ENCODE peak calls at places on chromosomes 4 and X, in seven cellular contexts. L is heart left ventricle, H is hepatocyte, C is left ventricle myocardium inferior, Q is AG04450, S is lung, M is mammary epithelial cell. Y is an unnamed sample.

GRCh38 chrX:40871385-40872082 is 136.2 kb upstream of the MED14 start:
- DNase-seq in L (no peak), H (no peak), C (no peak), Q (no peak), S (no peak), M (peak), Y (no peak)

GRCh38 chr4:91325495-91325894 is 978.3 kb upstream of the GRID2 start:
- DNase-seq in L (no peak), H (peak), C (no peak), Q (no peak), S (no peak), M (peak), Y (peak)

GRCh38 chr4:164579270-164579942 is 174.5 kb upstream of the SMIM31 start:
- DNase-seq in L (no peak), H (no peak), C (no peak), Q (no peak), S (no peak), M (no peak), Y (no peak)

GRCh38 chr4:86280246-86280645 is 79.6 kb downstream of the MAPK10 start:
- DNase-seq in L (no peak), H (no peak), C (no peak), Q (no peak), S (no peak), M (no peak), Y (no peak)

GRCh38 chrX:10166731-10167149 is 10.0 kb downstream of the CLCN4 start:
- DNase-seq in L (no peak), H (no peak), C (peak), Q (no peak), S (no peak), M (peak), Y (no peak)

GRCh38 chrX:115589419-115589818 is 28.4 kb downstream of the PLS3 start:
- DNase-seq in L (no peak), H (peak), C (no peak), Q (no peak), S (no peak), M (peak), Y (no peak)

GRCh38 chr4:8296491-8296890 is 26.9 kb downstream of the HTRA3 start:
- DNase-seq in L (no peak), H (no peak), C (no peak), Q (no peak), S (no peak), M (no peak), Y (no peak)

GRCh38 chrX:66042307-66043077 is 2.6 kb upstream of the VSIG4 start:
- DNase-seq in L (no peak), H (no peak), C (no peak), Q (no peak), S (no peak), M (no peak), Y (no peak)

GRCh38 chr4:88457307-88458090 is 580 bp downstream of the HERC5 start:
- DNase-seq in L (peak), H (peak), C (peak), Q (no peak), S (peak), M (peak), Y (peak)

GRCh38 chr4:182404371-182404770 is 161.2 kb downstream of the TENM3 start:
- DNase-seq in L (no peak), H (no peak), C (no peak), Q (no peak), S (no peak), M (no peak), Y (no peak)

GRCh38 chrX:475926-476723 is 89.4 kb upstream of the PPP2R3B start:
- DNase-seq in L (no peak), H (no peak), C (no peak), Q (no peak), S (no peak), M (no peak), Y (no peak)

GRCh38 chr4:40182041-40182440 is 14.8 kb upstream of the RHOH start:
- DNase-seq in L (no peak), H (no peak), C (no peak), Q (no peak), S (no peak), M (no peak), Y (no peak)

GRCh38 chr4:26420903-26421302 is 69.4 kb downstream of the CCKAR start:
- DNase-seq in L (no peak), H (no peak), C (no peak), Q (no peak), S (no peak), M (no peak), Y (no peak)

GRCh38 chrX:39730671-39731389 is 366.9 kb downstream of the BCOR start:
- DNase-seq in L (peak), H (peak), C (peak), Q (peak), S (peak), M (peak), Y (peak)

GRCh38 chr4:112075129-112075753 is 70.0 kb upstream of the FAM241A start:
- DNase-seq in L (no peak), H (peak), C (no peak), Q (no peak), S (peak), M (peak), Y (peak)

GRCh38 chr4:33184684-33185083 is 2464.5 kb downstream of the PCDH7 start:
- DNase-seq in L (no peak), H (no peak), C (no peak), Q (no peak), S (no peak), M (no peak), Y (no peak)

GRCh38 chr4:159171287-159171686 is 68.4 kb downstream of the RAPGEF2 start:
- DNase-seq in L (no peak), H (no peak), C (no peak), Q (no peak), S (no peak), M (peak), Y (no peak)

GRCh38 chrX:53441531-53442321 is 7.6 kb upstream of the HSD17B10 start:
- DNase-seq in L (peak), H (peak), C (peak), Q (no peak), S (peak), M (peak), Y (peak)

GRCh38 chr4:176708771-176709311 is 83.9 kb downstream of the VEGFC start:
- DNase-seq in L (no peak), H (no peak), C (no peak), Q (no peak), S (no peak), M (no peak), Y (no peak)

GRCh38 chrX:65985922-65986588 is 53.8 kb downstream of the VSIG4 start:
- DNase-seq in L (no peak), H (peak), C (no peak), Q (peak), S (peak), M (peak), Y (peak)

GRCh38 chrX:34580069-34580468 is 77.0 kb downstream of the TMEM47 start:
- DNase-seq in L (no peak), H (no peak), C (no peak), Q (no peak), S (no peak), M (no peak), Y (no peak)

GRCh38 chrX:134761788-134762187 is 103.5 kb upstream of the PLAC1 start:
- DNase-seq in L (no peak), H (peak), C (no peak), Q (no peak), S (no peak), M (no peak), Y (no peak)

GRCh38 chr4:48071171-48071570 is 54.6 kb downstream of the NIPAL1 start:
- DNase-seq in L (no peak), H (peak), C (no peak), Q (no peak), S (no peak), M (peak), Y (no peak)

GRCh38 chr4:170804930-170805329 is 715.2 kb upstream of the AADAT start:
- DNase-seq in L (no peak), H (no peak), C (no peak), Q (no peak), S (no peak), M (no peak), Y (no peak)

GRCh38 chrX:117996408-117996807 is 120.2 kb downstream of the KLHL13 start:
- DNase-seq in L (no peak), H (no peak), C (no peak), Q (no peak), S (no peak), M (peak), Y (peak)

GRCh38 chrX:117998171-117998570 is 118.4 kb downstream of the KLHL13 start:
- DNase-seq in L (no peak), H (no peak), C (no peak), Q (no peak), S (no peak), M (no peak), Y (no peak)

GRCh38 chrX:118000518-118000917 is 116.1 kb downstream of the KLHL13 start:
- DNase-seq in L (no peak), H (no peak), C (no peak), Q (no peak), S (no peak), M (no peak), Y (no peak)

GRCh38 chrX:117995378-117995777 is 121.2 kb downstream of the KLHL13 start:
- DNase-seq in L (no peak), H (no peak), C (no peak), Q (no peak), S (no peak), M (no peak), Y (no peak)

GRCh38 chrX:117996918-117997480 is 119.6 kb downstream of the KLHL13 start:
- DNase-seq in L (no peak), H (no peak), C (no peak), Q (no peak), S (no peak), M (peak), Y (peak)
- TF ChIP-seq CTCF in L (peak), H (peak), C (peak), Q (peak), S (no peak), M (peak), Y (peak)

DNA sequence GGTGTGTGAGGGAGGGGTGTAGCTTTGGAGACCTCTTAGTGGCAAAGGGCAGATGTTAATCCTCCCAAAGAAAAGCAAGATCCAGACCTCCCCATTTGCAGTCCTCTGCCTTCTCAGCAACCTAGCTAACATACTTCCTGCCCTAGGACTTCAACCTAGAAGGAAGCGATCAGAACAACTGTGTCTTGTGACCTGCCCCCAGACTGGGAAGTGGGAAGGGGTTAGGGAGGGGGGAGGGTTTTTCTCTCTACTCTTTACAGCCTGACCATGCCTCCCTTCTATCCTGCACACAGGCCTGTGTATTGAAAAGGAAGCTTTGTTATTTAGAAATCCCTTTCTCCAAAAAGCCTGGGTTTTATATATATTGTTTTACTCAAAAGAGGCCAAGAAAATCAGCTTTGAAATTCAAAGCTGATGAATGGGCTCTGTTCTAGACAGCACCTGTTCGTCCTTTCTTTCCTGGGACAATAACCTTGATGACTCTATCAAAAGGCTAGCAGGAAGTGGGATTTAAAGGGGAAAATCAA is 35.2 kb upstream of the SMS start:
- DNase-seq in L (no peak), H (no peak), C (no peak), Q (no peak), S (no peak), M (no peak), Y (no peak)
- H3K27ac ChIP-seq in L (no peak), H (no peak), C (no peak), Q (no peak), S (no peak), M (no peak), Y (no peak)

GRCh38 chr4:152537881-152538280 is 2.0 kb upstream of the FBXW7 start:
- DNase-seq in L (no peak), H (no peak), C (no peak), Q (no peak), S (no peak), M (no peak), Y (no peak)

GRCh38 chr4:152540941-152541340 is 5.0 kb upstream of the FBXW7 start:
- DNase-seq in L (no peak), H (no peak), C (no peak), Q (no peak), S (no peak), M (no peak), Y (no peak)

GRCh38 chr4:152536545-152537182 is 772 bp upstream of the FBXW7 start:
- DNase-seq in L (no peak), H (peak), C (no peak), Q (no peak), S (peak), M (peak), Y (peak)

GRCh38 chr4:152539556-152540292 is 3.8 kb upstream of the FBXW7 start:
- DNase-seq in L (no peak), H (no peak), C (no peak), Q (no peak), S (no peak), M (no peak), Y (no peak)

DNA sequence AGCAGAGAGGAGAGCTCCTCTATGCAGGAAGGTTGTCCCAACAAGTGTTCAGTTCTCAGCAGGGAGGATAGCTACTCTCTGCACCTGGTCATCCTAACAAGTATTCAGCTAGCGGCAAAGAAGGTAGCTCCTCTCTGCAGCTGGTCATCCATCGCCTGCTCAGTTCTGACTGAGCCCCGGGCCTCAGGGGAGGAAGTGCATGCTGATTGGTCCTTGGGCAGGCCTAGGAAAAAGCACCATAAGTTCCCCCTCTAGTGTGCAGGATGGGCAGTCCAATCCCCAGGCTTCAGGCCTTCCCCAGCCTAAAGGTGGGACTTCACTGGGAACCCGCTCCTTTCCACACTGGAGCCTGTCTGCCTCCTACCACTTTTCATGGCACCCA is 4.4 kb upstream of the FBXW7 start:
- DNase-seq in L (no peak), H (peak), C (no peak), Q (no peak), S (no peak), M (no peak), Y (no peak)
- TF ChIP-seq CTCF in L (no peak), H (no peak), C (no peak), Q (no peak), S (no peak), M (no peak), Y (no peak)

DNA sequence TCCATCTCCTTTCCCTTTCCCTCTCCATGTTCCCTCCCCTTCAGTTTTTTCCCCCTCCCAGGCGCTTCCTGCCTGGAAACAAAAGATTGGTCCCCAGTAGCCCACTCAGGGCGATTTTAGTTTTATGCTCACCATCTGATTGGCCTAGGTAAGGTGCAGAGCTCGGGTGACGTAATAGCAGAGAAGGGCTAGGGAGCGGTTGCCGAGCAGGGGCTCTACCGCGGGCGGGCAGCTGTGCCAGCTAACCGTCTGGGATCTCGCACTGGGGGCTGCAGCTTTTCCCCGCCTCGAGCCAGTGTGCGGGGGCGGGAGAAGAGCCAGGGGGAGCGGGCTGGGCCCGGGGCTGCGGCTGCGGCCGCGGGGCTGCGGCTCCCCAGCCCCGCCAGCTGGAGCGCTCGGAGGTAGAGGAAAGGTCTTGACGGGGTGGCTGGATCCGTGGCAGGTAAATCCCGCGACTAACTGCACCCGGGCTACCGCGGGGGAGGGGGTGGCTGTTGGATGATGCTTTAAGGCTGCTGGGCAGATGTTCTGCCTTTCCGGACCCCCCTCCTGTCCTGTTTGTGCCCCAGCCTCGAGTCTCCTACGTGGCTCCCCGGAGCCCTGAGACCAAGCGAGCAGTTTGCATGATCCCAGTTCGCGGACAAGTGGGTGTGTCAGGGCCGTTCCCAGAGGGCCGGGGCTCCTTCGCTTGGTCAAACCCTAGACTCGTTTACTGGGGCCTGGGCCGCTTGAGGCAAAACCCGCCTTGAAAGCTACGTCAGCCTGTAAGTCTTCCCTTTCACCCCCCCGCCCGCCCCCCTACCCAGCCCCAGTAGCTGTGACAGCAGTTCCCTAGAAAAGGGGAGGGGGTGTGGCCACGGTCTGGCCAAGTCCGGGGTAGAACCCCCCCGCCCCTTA is at the start of gene PAK3:
- DNase-seq in L (peak), H (peak), C (no peak), Q (peak), S (no peak), M (peak), Y (peak)
- H3K27ac ChIP-seq in L (peak), H (no peak), C (no peak), Q (no peak), S (no peak), M (peak), Y (peak)

DNA sequence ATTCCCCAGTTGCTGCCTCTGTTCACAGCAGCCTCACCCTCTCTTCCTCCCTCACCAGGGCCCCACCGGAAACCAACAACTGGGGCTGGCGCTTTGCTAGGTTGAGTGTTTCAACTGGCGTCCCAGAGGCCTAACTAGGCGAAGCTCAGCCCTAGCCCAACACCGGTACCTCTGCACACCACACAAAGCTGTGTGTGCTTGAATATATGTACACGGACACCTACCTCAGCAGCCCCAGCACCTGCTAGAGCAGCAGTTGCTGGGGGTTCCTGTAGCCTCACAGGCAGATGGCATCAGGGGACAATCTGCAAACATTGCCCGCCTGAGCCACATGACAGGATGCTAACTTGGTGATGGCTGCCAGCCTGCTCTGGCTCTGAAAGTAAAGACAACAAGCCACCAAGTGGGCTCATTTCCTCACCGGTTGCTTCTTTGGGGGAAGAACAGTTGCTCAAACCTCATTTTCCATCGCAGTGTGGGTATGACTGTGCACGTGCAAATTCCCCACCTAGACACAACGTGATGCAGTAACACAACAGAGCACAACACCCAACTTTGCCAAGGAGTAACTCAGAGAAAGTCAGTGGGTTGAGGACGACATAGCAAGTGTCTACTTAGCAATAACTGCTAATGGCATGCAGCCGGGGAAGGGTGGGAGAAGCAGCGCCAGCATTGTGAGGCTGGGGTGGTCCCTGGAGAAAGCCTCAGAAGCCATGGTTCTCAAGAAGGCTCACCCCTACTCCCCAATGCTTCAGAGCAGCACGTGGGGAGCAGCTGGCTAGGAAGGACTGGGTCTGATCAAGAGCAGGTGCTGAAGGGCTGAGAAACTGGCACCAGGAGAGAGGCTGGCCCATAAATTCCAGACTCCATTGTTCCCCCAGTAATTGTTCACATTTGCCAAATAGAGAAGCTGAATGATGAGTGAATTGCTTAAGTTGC is 139.5 kb downstream of the SH3KBP1 start:
- DNase-seq in L (peak), H (no peak), C (peak), Q (no peak), S (no peak), M (no peak), Y (no peak)
- TF ChIP-seq CTCF in L (no peak), H (no peak), C (no peak), Q (no peak), S (no peak), M (no peak), Y (no peak)

DNA sequence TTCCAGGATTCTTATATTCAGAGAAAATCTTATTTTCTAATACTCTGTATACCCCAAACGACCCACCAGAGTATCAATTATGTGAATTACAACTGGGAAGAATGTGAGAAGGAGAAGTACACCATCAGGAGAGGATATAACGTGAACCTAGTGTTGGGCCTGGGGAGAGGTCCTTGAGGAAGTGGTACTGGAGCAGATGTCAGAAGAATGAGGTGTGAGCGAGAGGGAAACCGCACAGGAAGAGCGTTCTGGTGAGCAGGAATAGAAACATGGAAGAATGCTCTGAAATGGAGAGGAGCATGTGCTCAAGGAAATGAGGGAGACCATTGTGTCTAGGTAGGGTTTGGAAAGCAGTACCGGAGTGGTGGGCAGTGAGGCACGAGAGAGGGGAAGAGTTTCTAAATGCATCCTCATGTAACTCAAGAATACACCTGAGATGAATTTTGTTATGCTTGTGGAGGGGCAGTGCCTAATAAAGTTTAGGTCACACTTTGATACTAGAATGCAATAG is 151.6 kb downstream of the GRID2 start:
- DNase-seq in L (no peak), H (no peak), C (no peak), Q (no peak), S (no peak), M (no peak), Y (no peak)
- H3K27ac ChIP-seq in L (no peak), H (no peak), C (no peak), Q (no peak), S (no peak), M (no peak), Y (no peak)

DNA sequence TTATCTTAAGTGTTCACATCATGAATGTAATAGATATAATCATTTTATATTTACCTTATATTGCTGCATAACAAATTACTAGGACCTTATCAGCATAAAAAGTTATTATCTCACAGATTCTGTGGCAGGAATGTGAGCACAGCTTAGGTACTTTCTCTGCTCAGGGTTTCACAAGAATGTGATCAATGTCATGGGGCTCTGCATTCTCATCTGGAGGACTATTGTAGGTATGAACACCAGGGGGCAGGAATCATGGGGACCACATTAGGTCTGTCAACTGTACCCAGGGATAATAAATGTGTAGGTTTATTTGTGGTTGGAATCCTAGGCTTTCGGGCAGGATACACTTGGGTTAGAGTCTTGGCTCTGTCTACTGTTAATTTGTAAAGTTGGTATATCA is 519.2 kb downstream of the ARAP2 start:
- DNase-seq in L (no peak), H (no peak), C (no peak), Q (no peak), S (no peak), M (no peak), Y (no peak)
- TF ChIP-seq CTCF in L (no peak), H (no peak), C (no peak), Q (no peak), S (no peak), M (peak), Y (no peak)